ENCODE peak calls at places on chromosomes 4 and X, in ten cellular contexts. P, C, X, Q, S, D, T, O, Y and I are unnamed samples.

GRCh38 chr4:168765726-168766125 is 244.3 kb downstream of the CBR4 start:
- DNase-seq in P (no peak), C (peak; percentile 79), X (peak; percentile 38), Q (no peak), S (no peak), D (no peak), T (peak; percentile 46), O (no peak), Y (no peak), I (no peak)

GRCh38 chr4:73257242-73257994 is 1.2 kb downstream of the ANKRD17 start:
- DNase-seq in P (peak; percentile 92), C (peak; percentile 90), X (peak; percentile 85), Q (peak; percentile 59), S (peak; percentile 50), D (peak; percentile 38), T (peak; percentile 62), O (peak; percentile 85), Y (peak; percentile 83), I (peak; percentile 92)

GRCh38 chrX:43734444-43734843 is 78.3 kb downstream of the MAOA start:
- DNase-seq in P (no peak), C (no peak), X (no peak), Q (no peak), S (no peak), D (no peak), T (no peak), O (no peak), Y (no peak), I (no peak)

GRCh38 chrX:17414839-17415238 is 39.8 kb downstream of the NHS start:
- DNase-seq in P (no peak), C (peak; percentile 34), X (no peak), Q (no peak), S (no peak), D (no peak), T (peak; percentile 17), O (no peak), Y (no peak), I (no peak)

GRCh38 chrX:125103693-125104092 is 216.0 kb upstream of the TEX13C start:
- DNase-seq in P (no peak), C (no peak), X (no peak), Q (no peak), S (no peak), D (no peak), T (no peak), O (no peak), Y (no peak), I (no peak)

GRCh38 chrX:71919436-71919835 is 8.8 kb downstream of the NHSL2 start:
- DNase-seq in P (no peak), C (no peak), X (peak; percentile 19), Q (no peak), S (no peak), D (no peak), T (no peak), O (no peak), Y (no peak), I (peak; percentile 19)

GRCh38 chr4:160299608-160300007 is 1196.7 kb downstream of the RAPGEF2 start:
- DNase-seq in P (no peak), C (no peak), X (no peak), Q (no peak), S (no peak), D (no peak), T (no peak), O (no peak), Y (no peak), I (peak; percentile 20)

GRCh38 chr4:5474756-5475155 is 233.6 kb downstream of the EVC2 start:
- DNase-seq in P (peak; percentile 75), C (no peak), X (peak; percentile 77), Q (no peak), S (no peak), D (no peak), T (no peak), O (no peak), Y (no peak), I (peak; percentile 80)

GRCh38 chrX:138777230-138777629 is 65.7 kb upstream of the FGF13 start:
- DNase-seq in P (no peak), C (no peak), X (no peak), Q (no peak), S (no peak), D (no peak), T (no peak), O (no peak), Y (no peak), I (no peak)

GRCh38 chr4:183798921-183799307 is 106.2 kb upstream of the STOX2 start:
- DNase-seq in P (no peak), C (no peak), X (no peak), Q (no peak), S (no peak), D (no peak), T (no peak), O (no peak), Y (no peak), I (no peak)
- H3K4me3 ChIP-seq in P (no peak overlapping the region), C (no peak overlapping the region), X (no peak overlapping the region), Q (no peak overlapping the region), S (peak overlapping the region; percentile 18), D (no peak overlapping the region), T (peak overlapping the region; percentile 82), O (peak overlapping the region; percentile 70), Y (peak overlapping the region; percentile 47), I (no peak overlapping the region)

DNA sequence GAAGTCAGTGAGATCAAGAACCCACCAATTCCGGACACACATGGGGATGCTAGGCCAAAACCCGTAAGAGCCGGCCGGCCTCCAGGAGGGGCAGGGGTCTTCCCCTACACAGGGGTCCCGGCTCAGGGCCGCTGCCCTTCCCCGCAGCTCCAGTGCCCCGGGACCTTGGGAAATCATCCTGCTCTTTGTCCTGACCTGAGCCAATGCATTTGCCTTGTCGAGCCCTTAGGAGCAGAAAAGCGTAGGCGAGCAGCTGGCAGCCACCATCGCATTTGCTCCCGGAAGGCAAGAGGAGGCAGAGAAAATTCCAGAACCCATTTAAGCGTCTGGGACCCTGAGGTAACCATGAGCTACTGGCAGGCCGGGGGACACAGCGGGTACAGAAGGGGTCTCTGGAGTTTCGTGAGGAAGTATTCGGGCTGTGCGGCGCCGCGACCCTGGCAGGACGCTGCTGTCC is 7.4 kb upstream of the TNIP2 start:
- DNase-seq in P (no peak), C (no peak), X (no peak), Q (no peak), S (no peak), D (no peak), T (no peak), O (peak; percentile 61), Y (no peak), I (no peak)
- H3K4me3 ChIP-seq in P (peak overlapping the region; percentile 57), C (peak overlapping the region; percentile 21), X (peak overlapping the region; percentile 41), Q (peak overlapping the region; percentile 59), S (peak overlapping the region; percentile 39), D (peak overlapping the region; percentile 59), T (peak overlapping the region; percentile 67), O (peak overlapping the region; percentile 65), Y (peak overlapping the region; percentile 53), I (peak overlapping the region; percentile 61)

DNA sequence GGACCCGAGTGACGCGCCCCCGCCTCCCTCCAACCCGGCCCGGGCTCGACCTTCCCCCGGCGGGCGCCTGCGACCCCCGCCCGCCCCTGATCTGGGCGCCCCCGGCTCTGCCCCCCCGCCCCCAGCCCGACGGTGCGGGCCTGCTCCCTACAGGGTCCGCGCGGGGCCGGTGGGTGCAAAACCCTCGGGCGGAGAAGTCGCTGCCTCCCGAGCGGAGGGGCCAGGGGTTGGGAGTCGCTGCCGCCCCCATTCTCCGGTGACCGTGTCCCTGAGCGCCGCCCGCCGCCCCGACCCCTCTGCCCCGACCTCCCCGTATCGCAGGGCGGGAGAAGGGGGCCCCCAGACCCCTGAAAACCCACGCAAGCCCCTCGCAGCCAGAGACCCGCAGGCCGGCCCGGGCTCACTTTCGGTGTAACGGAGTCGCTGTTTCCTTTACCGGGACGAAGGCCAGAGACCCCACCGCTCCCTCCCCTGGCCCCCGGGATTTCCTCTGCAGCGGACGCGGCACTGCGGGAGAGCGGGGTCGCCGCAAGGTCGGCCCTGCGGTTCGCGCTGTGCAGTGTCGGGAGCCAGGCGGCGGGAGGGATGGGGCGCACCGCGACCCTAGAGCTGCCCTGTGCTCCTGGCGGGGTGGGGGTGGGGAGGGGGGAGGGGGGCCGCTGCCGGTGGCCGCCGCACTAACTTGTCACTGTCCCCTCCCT is 729 bp upstream of the CPLX1 start:
- DNase-seq in P (no peak), C (no peak), X (no peak), Q (no peak), S (no peak), D (no peak), T (no peak), O (peak; percentile 46), Y (no peak), I (peak; percentile 18)
- H3K4me3 ChIP-seq in P (no peak overlapping the region), C (no peak overlapping the region), X (no peak overlapping the region), Q (no peak overlapping the region), S (no peak overlapping the region), D (no peak overlapping the region), T (peak overlapping the region; percentile 56), O (peak overlapping the region; percentile 2), Y (peak overlapping the region; percentile 27), I (peak overlapping the region; percentile 11)

GRCh38 chr4:40628888-40629287 is 776 bp downstream of the RBM47 start:
- DNase-seq in P (no peak), C (peak; percentile 36), X (no peak), Q (no peak), S (no peak), D (no peak), T (no peak), O (no peak), Y (no peak), I (no peak)

GRCh38 chr4:40627540-40627939 is 2.1 kb downstream of the RBM47 start:
- DNase-seq in P (no peak), C (no peak), X (no peak), Q (no peak), S (no peak), D (no peak), T (no peak), O (no peak), Y (no peak), I (no peak)

GRCh38 chr4:40629401-40630334 is at the start of gene RBM47:
- DNase-seq in P (peak; percentile 4), C (peak; percentile 89), X (peak; percentile 40), Q (peak; percentile 12), S (no peak), D (peak; percentile 16), T (peak; percentile 54), O (peak; percentile 71), Y (no peak), I (peak; percentile 51)

GRCh38 chr4:40626183-40626990 is 3.3 kb downstream of the RBM47 start:
- DNase-seq in P (peak; percentile 4), C (peak; percentile 31), X (peak; percentile 29), Q (no peak), S (no peak), D (no peak), T (no peak), O (no peak), Y (no peak), I (peak; percentile 33)

GRCh38 chr4:40630335-40631021 is 814 bp upstream of the RBM47 start:
- DNase-seq in P (no peak), C (peak; percentile 93), X (no peak), Q (no peak), S (no peak), D (no peak), T (peak; percentile 18), O (no peak), Y (peak; percentile 29), I (no peak)
- H3K4me3 ChIP-seq in P (peak overlapping the region; percentile 61), C (peak overlapping the region; percentile 43), X (no peak overlapping the region), Q (peak overlapping the region; percentile 50), S (no peak overlapping the region), D (peak overlapping the region; percentile 76), T (peak overlapping the region; percentile 65), O (peak overlapping the region; percentile 67), Y (peak overlapping the region; percentile 54), I (peak overlapping the region; percentile 70)